ENCODE peak calls at places on chromosomes 16 and 17, in four cellular contexts. One of them, this sample, is unnamed.

GRCh38 chr17:21039839-21040575 is 2.8 kb downstream of the USP22 start:
- DNase-seq in stimulated activated CD4-positive, alpha-beta T cell treated with anti-CD3 and anti-CD28 coated beads, Interleukin-4, amount 100 ng/mL, for 48 hours: peak; percentile 22
- DNase-seq in mesothelial cell of epicardium: no peak
- DNase-seq in GM23338: peak; percentile 67
- DNase-seq in this sample: peak; percentile 39

GRCh38 chr17:41959336-41960095 is 7.1 kb upstream of the CNP start:
- DNase-seq in stimulated activated CD4-positive, alpha-beta T cell treated with anti-CD3 and anti-CD28 coated beads, Interleukin-4, amount 100 ng/mL, for 48 hours: no peak
- DNase-seq in mesothelial cell of epicardium: no peak
- DNase-seq in GM23338: peak; percentile 86
- DNase-seq in this sample: no peak

GRCh38 chr17:60390223-60390622 is 1.7 kb downstream of the USP32 start:
- DNase-seq in mesothelial cell of epicardium: no peak
- DNase-seq in stimulated activated CD4-positive, alpha-beta T cell treated with anti-CD3 and anti-CD28 coated beads, Interleukin-4, amount 100 ng/mL, for 48 hours: no peak
- DNase-seq in GM23338: no peak
- DNase-seq in this sample: no peak

GRCh38 chr17:68184816-68185436 is 62.9 kb upstream of the AMZ2 start:
- DNase-seq in mesothelial cell of epicardium: peak; percentile 14
- DNase-seq in GM23338: no peak
- DNase-seq in stimulated activated CD4-positive, alpha-beta T cell treated with anti-CD3 and anti-CD28 coated beads, Interleukin-4, amount 100 ng/mL, for 48 hours: no peak
- DNase-seq in this sample: no peak

GRCh38 chr17:80460286-80460881 is 16.0 kb downstream of the NPTX1 start:
- DNase-seq in GM23338: no peak
- DNase-seq in stimulated activated CD4-positive, alpha-beta T cell treated with anti-CD3 and anti-CD28 coated beads, Interleukin-4, amount 100 ng/mL, for 48 hours: no peak
- DNase-seq in mesothelial cell of epicardium: no peak
- DNase-seq in this sample: no peak

GRCh38 chr17:5800131-5800530 is 215.8 kb upstream of the NLRP1 start:
- DNase-seq in mesothelial cell of epicardium: no peak
- DNase-seq in stimulated activated CD4-positive, alpha-beta T cell treated with anti-CD3 and anti-CD28 coated beads, Interleukin-4, amount 100 ng/mL, for 48 hours: no peak
- DNase-seq in GM23338: no peak
- DNase-seq in this sample: no peak

GRCh38 chr17:81131486-81132196 is 33.7 kb upstream of the PVALEF start:
- DNase-seq in GM23338: peak; percentile 49
- DNase-seq in mesothelial cell of epicardium: no peak
- DNase-seq in stimulated activated CD4-positive, alpha-beta T cell treated with anti-CD3 and anti-CD28 coated beads, Interleukin-4, amount 100 ng/mL, for 48 hours: no peak
- DNase-seq in this sample: no peak

GRCh38 chr17:71793550-71793949 is 327.3 kb upstream of the SOX9 start:
- DNase-seq in mesothelial cell of epicardium: no peak
- DNase-seq in GM23338: no peak
- DNase-seq in stimulated activated CD4-positive, alpha-beta T cell treated with anti-CD3 and anti-CD28 coated beads, Interleukin-4, amount 100 ng/mL, for 48 hours: no peak
- DNase-seq in this sample: no peak

GRCh38 chr16:67886387-67886786 is 1.7 kb downstream of the NRN1L start:
- DNase-seq in mesothelial cell of epicardium: no peak
- DNase-seq in stimulated activated CD4-positive, alpha-beta T cell treated with anti-CD3 and anti-CD28 coated beads, Interleukin-4, amount 100 ng/mL, for 48 hours: no peak
- DNase-seq in GM23338: peak; percentile 51
- DNase-seq in this sample: no peak

GRCh38 chr16:15635926-15636325 is 7.0 kb downstream of the MARF1 start:
- DNase-seq in mesothelial cell of epicardium: no peak
- DNase-seq in stimulated activated CD4-positive, alpha-beta T cell treated with anti-CD3 and anti-CD28 coated beads, Interleukin-4, amount 100 ng/mL, for 48 hours: no peak
- DNase-seq in GM23338: no peak
- DNase-seq in this sample: no peak

GRCh38 chr17:21094298-21094704 is 32.5 kb upstream of the DHRS7B start:
- DNase-seq in stimulated activated CD4-positive, alpha-beta T cell treated with anti-CD3 and anti-CD28 coated beads, Interleukin-4, amount 100 ng/mL, for 48 hours: no peak
- DNase-seq in mesothelial cell of epicardium: no peak
- DNase-seq in GM23338: no peak
- DNase-seq in this sample: no peak

GRCh38 chr17:1012823-1013728 is 16.1 kb downstream of the TIMM22 start:
- DNase-seq in GM23338: no peak
- DNase-seq in mesothelial cell of epicardium: no peak
- DNase-seq in stimulated activated CD4-positive, alpha-beta T cell treated with anti-CD3 and anti-CD28 coated beads, Interleukin-4, amount 100 ng/mL, for 48 hours: no peak
- DNase-seq in this sample: no peak

GRCh38 chr17:12536472-12536871 is 129.2 kb upstream of the MYOCD start:
- DNase-seq in mesothelial cell of epicardium: no peak
- DNase-seq in GM23338: no peak
- DNase-seq in stimulated activated CD4-positive, alpha-beta T cell treated with anti-CD3 and anti-CD28 coated beads, Interleukin-4, amount 100 ng/mL, for 48 hours: no peak
- DNase-seq in this sample: no peak

GRCh38 chr16:84618428-84619102 is 687 bp upstream of the COTL1 start:
- DNase-seq in GM23338: peak; percentile 91
- DNase-seq in stimulated activated CD4-positive, alpha-beta T cell treated with anti-CD3 and anti-CD28 coated beads, Interleukin-4, amount 100 ng/mL, for 48 hours: no peak
- DNase-seq in mesothelial cell of epicardium: no peak
- DNase-seq in this sample: no peak

GRCh38 chr16:26658486-26658885 is 408.2 kb upstream of the C16orf82 start:
- DNase-seq in stimulated activated CD4-positive, alpha-beta T cell treated with anti-CD3 and anti-CD28 coated beads, Interleukin-4, amount 100 ng/mL, for 48 hours: no peak
- DNase-seq in mesothelial cell of epicardium: no peak
- DNase-seq in GM23338: no peak
- DNase-seq in this sample: no peak

GRCh38 chr17:76353004-76353598 is 615 bp downstream of the PRPSAP1 start:
- DNase-seq in GM23338: peak; percentile 74
- DNase-seq in mesothelial cell of epicardium: no peak
- DNase-seq in stimulated activated CD4-positive, alpha-beta T cell treated with anti-CD3 and anti-CD28 coated beads, Interleukin-4, amount 100 ng/mL, for 48 hours: peak; percentile 8
- DNase-seq in this sample: no peak

GRCh38 chr17:45043268-45043681 is 8.2 kb downstream of the DCAKD start:
- DNase-seq in GM23338: no peak
- DNase-seq in stimulated activated CD4-positive, alpha-beta T cell treated with anti-CD3 and anti-CD28 coated beads, Interleukin-4, amount 100 ng/mL, for 48 hours: no peak
- DNase-seq in mesothelial cell of epicardium: no peak
- DNase-seq in this sample: no peak

GRCh38 chr16:82660078-82660645 is 33.4 kb downstream of the CDH13 start:
- DNase-seq in stimulated activated CD4-positive, alpha-beta T cell treated with anti-CD3 and anti-CD28 coated beads, Interleukin-4, amount 100 ng/mL, for 48 hours: peak; percentile 22
- DNase-seq in mesothelial cell of epicardium: no peak
- DNase-seq in GM23338: peak; percentile 26
- DNase-seq in this sample: no peak

GRCh38 chr16:31420037-31420436 is 8.1 kb downstream of the COX6A2 start:
- DNase-seq in mesothelial cell of epicardium: no peak
- DNase-seq in stimulated activated CD4-positive, alpha-beta T cell treated with anti-CD3 and anti-CD28 coated beads, Interleukin-4, amount 100 ng/mL, for 48 hours: no peak
- DNase-seq in GM23338: no peak
- DNase-seq in this sample: no peak

GRCh38 chr17:72030067-72030899 is 90.5 kb upstream of the SOX9 start:
- DNase-seq in mesothelial cell of epicardium: peak; percentile 51
- DNase-seq in stimulated activated CD4-positive, alpha-beta T cell treated with anti-CD3 and anti-CD28 coated beads, Interleukin-4, amount 100 ng/mL, for 48 hours: peak; percentile 0
- DNase-seq in GM23338: peak; percentile 94
- DNase-seq in this sample: peak; percentile 73

GRCh38 chr17:80855968-80856862 is 135.4 kb upstream of the CHMP6 start:
- DNase-seq in mesothelial cell of epicardium: no peak
- DNase-seq in GM23338: no peak
- DNase-seq in stimulated activated CD4-positive, alpha-beta T cell treated with anti-CD3 and anti-CD28 coated beads, Interleukin-4, amount 100 ng/mL, for 48 hours: peak; percentile 75
- DNase-seq in this sample: no peak

GRCh38 chr17:61625564-61625963 is 34.5 kb upstream of the NACA2 start:
- DNase-seq in stimulated activated CD4-positive, alpha-beta T cell treated with anti-CD3 and anti-CD28 coated beads, Interleukin-4, amount 100 ng/mL, for 48 hours: no peak
- DNase-seq in mesothelial cell of epicardium: no peak
- DNase-seq in GM23338: no peak
- DNase-seq in this sample: no peak

GRCh38 chr17:67718325-67718941 is 697 bp downstream of the NOL11 start:
- DNase-seq in stimulated activated CD4-positive, alpha-beta T cell treated with anti-CD3 and anti-CD28 coated beads, Interleukin-4, amount 100 ng/mL, for 48 hours: no peak
- DNase-seq in mesothelial cell of epicardium: no peak
- DNase-seq in GM23338: peak; percentile 53
- DNase-seq in this sample: peak; percentile 60

GRCh38 chr16:27795992-27796614 is 246.2 kb downstream of the KATNIP start:
- DNase-seq in mesothelial cell of epicardium: peak; percentile 81
- DNase-seq in GM23338: peak; percentile 91
- DNase-seq in stimulated activated CD4-positive, alpha-beta T cell treated with anti-CD3 and anti-CD28 coated beads, Interleukin-4, amount 100 ng/mL, for 48 hours: peak; percentile 22
- DNase-seq in this sample: no peak

GRCh38 chr16:12898556-12898955 is 2.8 kb upstream of the SHISA9 start:
- DNase-seq in stimulated activated CD4-positive, alpha-beta T cell treated with anti-CD3 and anti-CD28 coated beads, Interleukin-4, amount 100 ng/mL, for 48 hours: no peak
- DNase-seq in mesothelial cell of epicardium: no peak
- DNase-seq in GM23338: peak; percentile 73
- DNase-seq in this sample: no peak

GRCh38 chr17:44905006-44906000 is 6.1 kb upstream of the EFTUD2 start:
- DNase-seq in stimulated activated CD4-positive, alpha-beta T cell treated with anti-CD3 and anti-CD28 coated beads, Interleukin-4, amount 100 ng/mL, for 48 hours: no peak
- DNase-seq in GM23338: no peak
- DNase-seq in mesothelial cell of epicardium: no peak
- DNase-seq in this sample: no peak

GRCh38 chr16:66612422-66612821 is 7.9 kb downstream of the CMTM3 start:
- DNase-seq in stimulated activated CD4-positive, alpha-beta T cell treated with anti-CD3 and anti-CD28 coated beads, Interleukin-4, amount 100 ng/mL, for 48 hours: no peak
- DNase-seq in mesothelial cell of epicardium: no peak
- DNase-seq in GM23338: no peak
- DNase-seq in this sample: no peak

GRCh38 chr16:5928476-5929055 is 831.0 kb upstream of the EEF2KMT start:
- DNase-seq in GM23338: peak; percentile 83
- DNase-seq in mesothelial cell of epicardium: no peak
- DNase-seq in stimulated activated CD4-positive, alpha-beta T cell treated with anti-CD3 and anti-CD28 coated beads, Interleukin-4, amount 100 ng/mL, for 48 hours: no peak
- DNase-seq in this sample: no peak

GRCh38 chr16:726438-727290 is at the start of the genes CCDC78 and HAGHL:
- DNase-seq in mesothelial cell of epicardium: no peak
- DNase-seq in GM23338: peak; percentile 82
- DNase-seq in stimulated activated CD4-positive, alpha-beta T cell treated with anti-CD3 and anti-CD28 coated beads, Interleukin-4, amount 100 ng/mL, for 48 hours: no peak
- DNase-seq in this sample: peak; percentile 70

GRCh38 chr17:9024497-9024896 is 3.2 kb downstream of the NTN1 start:
- DNase-seq in mesothelial cell of epicardium: no peak
- DNase-seq in stimulated activated CD4-positive, alpha-beta T cell treated with anti-CD3 and anti-CD28 coated beads, Interleukin-4, amount 100 ng/mL, for 48 hours: no peak
- DNase-seq in GM23338: peak; percentile 76
- DNase-seq in this sample: no peak

GRCh38 chr16:58000706-58001676 is at the start of gene USB1:
- DNase-seq in GM23338: peak; percentile 95
- DNase-seq in mesothelial cell of epicardium: peak; percentile 90
- DNase-seq in stimulated activated CD4-positive, alpha-beta T cell treated with anti-CD3 and anti-CD28 coated beads, Interleukin-4, amount 100 ng/mL, for 48 hours: peak; percentile 71
- DNase-seq in this sample: peak; percentile 47

GRCh38 chr16:79808731-79809130 is 208.2 kb upstream of the MAF start:
- DNase-seq in GM23338: no peak
- DNase-seq in mesothelial cell of epicardium: no peak
- DNase-seq in stimulated activated CD4-positive, alpha-beta T cell treated with anti-CD3 and anti-CD28 coated beads, Interleukin-4, amount 100 ng/mL, for 48 hours: no peak
- DNase-seq in this sample: no peak

GRCh38 chr17:64401941-64402340 is 11.3 kb upstream of the PECAM1 start:
- DNase-seq in GM23338: no peak
- DNase-seq in stimulated activated CD4-positive, alpha-beta T cell treated with anti-CD3 and anti-CD28 coated beads, Interleukin-4, amount 100 ng/mL, for 48 hours: no peak
- DNase-seq in mesothelial cell of epicardium: no peak
- DNase-seq in this sample: no peak

This sample was measured in NCI-H2227 treated with DMSO at 0.1 percent for 48 hours.